ENCODE peak calls at places on chromosomes 11 and 22, in five cellular contexts. V is heart left ventricle, E is fibroblast of lung, Q is lung, M is testis. K is an unnamed sample. For H3K4me1, the result is how much of the 10 kb centered on the place peaks cover.

GRCh38 chr22:31343235-31344191 is 2.6 kb downstream of the PATZ1 start:
- DNase-seq in V (peak), E (no peak), Q (peak), M (peak), K (peak)

GRCh38 chr11:44761546-44761961 is 34.8 kb downstream of the TSPAN18 start:
- DNase-seq in V (no peak), E (no peak), Q (no peak), M (no peak), K (no peak)

GRCh38 chr22:28986366-28986765 is 75.3 kb downstream of the C22orf31 start:
- DNase-seq in V (no peak), E (peak), Q (no peak), M (no peak), K (no peak)

GRCh38 chr11:5204787-5205186 is 4.3 kb upstream of the OR51V1 start:
- DNase-seq in V (no peak), E (peak), Q (no peak), M (no peak), K (peak)

GRCh38 chr11:46181843-46182424 is 60.7 kb upstream of the PHF21A start:
- DNase-seq in V (no peak), E (no peak), Q (no peak), M (no peak), K (no peak)

GRCh38 chr11:17932472-17932871 is 80.4 kb downstream of the SERGEF start:
- DNase-seq in V (no peak), E (no peak), Q (no peak), M (no peak), K (no peak)

GRCh38 chr22:19995611-19996339 is 20.8 kb downstream of the ARVCF start:
- DNase-seq in V (peak), E (peak), Q (no peak), M (no peak), K (no peak)

GRCh38 chr22:49585695-49586243 is 241.9 kb downstream of the BRD1 start:
- DNase-seq in V (no peak), E (no peak), Q (no peak), M (no peak), K (no peak)

GRCh38 chr11:46701078-46701654 is 335 bp downstream of the ZNF408 start:
- DNase-seq in V (no peak), E (no peak), Q (no peak), M (no peak), K (peak)

GRCh38 chr22:26031641-26032040 is 137.6 kb upstream of the SEZ6L start:
- DNase-seq in V (no peak), E (no peak), Q (no peak), M (no peak), K (no peak)

GRCh38 chr11:7056828-7057513 is 31.8 kb upstream of the RBMXL2 start:
- DNase-seq in V (no peak), E (no peak), Q (no peak), M (no peak), K (no peak)

GRCh38 chr22:37546436-37547248 is 13.6 kb upstream of the CDC42EP1 start:
- DNase-seq in V (peak), E (peak), Q (no peak), M (peak), K (peak)

GRCh38 chr11:57778318-57779037 is 16.9 kb downstream of the CTNND1 start:
- DNase-seq in V (peak), E (peak), Q (peak), M (peak), K (peak)

GRCh38 chr11:12286606-12287005 is 90.8 kb upstream of the PARVA start:
- DNase-seq in V (no peak), E (no peak), Q (peak), M (no peak), K (no peak)

GRCh38 chr22:10781571-10782403 is 4746.2 kb upstream of the OR11H1 start:
- DNase-seq in V (no peak), E (no peak), Q (no peak), M (no peak), K (no peak)

GRCh38 chr22:22210375-22210774 is 34.2 kb upstream of the VPREB1 start:
- DNase-seq in V (no peak), E (peak), Q (no peak), M (no peak), K (no peak)

GRCh38 chr11:120566176-120566575 is 54.6 kb downstream of the GRIK4 start:
- DNase-seq in V (no peak), E (peak), Q (no peak), M (no peak), K (no peak)

GRCh38 chr11:37946155-37946766 is 1348.2 kb upstream of the RAG2 start:
- DNase-seq in V (no peak), E (peak), Q (no peak), M (peak), K (peak)

GRCh38 chr11:113182288-113182687 is 132.1 kb upstream of the TTC12 start:
- DNase-seq in V (no peak), E (no peak), Q (no peak), M (no peak), K (no peak)

GRCh38 chr11:7520011-7520942 is 6.5 kb downstream of the PPFIBP2 start:
- DNase-seq in V (no peak), E (no peak), Q (no peak), M (no peak), K (no peak)

GRCh38 chr11:70251583-70252285 is 18.8 kb upstream of the PPFIA1 start:
- DNase-seq in V (no peak), E (peak), Q (no peak), M (no peak), K (no peak)

GRCh38 chr11:100969008-100969407 is 160.6 kb downstream of the PGR start:
- DNase-seq in V (no peak), E (no peak), Q (no peak), M (no peak), K (no peak)

GRCh38 chr11:34976496-34976895 is 60.1 kb downstream of the PDHX start:
- DNase-seq in V (no peak), E (peak), Q (no peak), M (no peak), K (no peak)

GRCh38 chr22:23268877-23269276 is 88.6 kb downstream of the BCR start:
- DNase-seq in V (no peak), E (no peak), Q (no peak), M (no peak), K (no peak)

GRCh38 chr11:114269498-114269897 is 26.7 kb upstream of the NNMT start:
- DNase-seq in V (no peak), E (no peak), Q (no peak), M (no peak), K (no peak)

GRCh38 chr11:59283825-59284772 is 71.4 kb upstream of the MPEG1 start:
- DNase-seq in V (no peak), E (peak), Q (peak), M (peak), K (peak)

GRCh38 chr11:124538019-124538418 is 5.4 kb downstream of the OR8B12 start:
- DNase-seq in V (peak), E (peak), Q (no peak), M (no peak), K (no peak)

GRCh38 chr22:23073506-23074229 is 3.3 kb downstream of the GNAZ start:
- DNase-seq in V (peak), E (no peak), Q (no peak), M (no peak), K (no peak)

GRCh38 chr11:78916759-78917158 is 342.1 kb upstream of the NARS2 start:
- DNase-seq in V (no peak), E (no peak), Q (no peak), M (no peak), K (no peak)

GRCh38 chr22:19576460-19577421 is 52.5 kb upstream of the CLDN5 start:
- DNase-seq in V (no peak), E (peak), Q (no peak), M (no peak), K (peak)

DNA sequence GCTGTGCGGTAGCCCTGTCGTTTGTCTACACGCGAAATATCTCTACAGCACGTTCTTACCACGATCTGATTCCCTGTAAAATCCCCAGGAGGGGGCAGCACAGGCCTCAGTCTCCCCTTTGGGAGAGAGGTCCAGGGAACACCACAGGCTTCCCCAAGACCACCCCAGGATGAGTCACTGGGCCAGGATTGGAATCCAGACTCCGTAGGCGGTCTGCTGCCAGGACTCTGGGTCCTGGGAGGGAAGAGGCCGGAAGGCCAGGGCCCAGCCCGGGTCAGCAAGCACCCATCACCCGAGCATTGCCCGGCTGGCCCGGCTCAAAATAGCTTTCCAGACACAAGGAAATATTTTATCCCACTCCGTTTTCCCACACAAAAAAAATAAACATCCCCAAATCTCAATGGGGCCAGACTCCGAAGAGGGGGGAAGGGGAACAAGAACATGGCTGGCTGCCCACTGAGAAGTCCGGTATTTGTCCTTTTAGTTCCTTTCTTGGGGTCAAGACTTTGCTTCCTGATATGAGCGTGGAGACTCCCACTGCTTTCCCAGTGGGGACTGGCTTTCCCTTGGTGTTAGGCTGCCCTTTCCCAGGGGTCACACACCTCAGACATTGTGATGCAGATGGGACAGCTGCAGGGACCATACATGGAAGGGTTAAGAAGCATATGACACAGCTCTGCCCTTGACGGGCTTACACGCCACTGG is 91.3 kb downstream of the LRRC32 start:
- DNase-seq in V (peak), E (no peak), Q (no peak), M (peak), K (peak)
- TF ChIP-seq CTCF in V (peak), E (peak), Q (no peak), M (peak), K (peak)

DNA sequence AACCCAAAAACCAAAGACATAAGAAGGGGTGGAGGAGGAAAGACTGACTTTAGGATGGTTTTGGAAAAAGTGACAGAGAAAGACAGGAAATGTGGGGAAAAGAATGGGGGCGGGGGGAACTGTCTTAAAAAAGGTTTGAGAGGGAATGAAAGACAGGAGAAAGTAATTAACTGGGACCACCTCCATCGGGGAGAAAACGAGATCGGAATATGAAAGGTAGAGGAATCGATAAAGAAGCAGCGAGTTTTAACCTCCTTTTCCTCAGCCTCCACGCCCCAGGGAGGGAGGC is 522 bp downstream of the MTMR2 start:
- DNase-seq in V (no peak), E (no peak), Q (no peak), M (no peak), K (no peak)
- H3K4me1 ChIP-seq in V (under half), E (under half), Q (under half), M (under half), K (under half)

GRCh38 chr11:22208151-22208858 is 15.4 kb downstream of the ANO5 start:
- DNase-seq in V (no peak), E (no peak), Q (no peak), M (no peak), K (no peak)
- TF ChIP-seq CTCF in V (no peak), E (no peak), Q (no peak), M (no peak), K (no peak)

DNA sequence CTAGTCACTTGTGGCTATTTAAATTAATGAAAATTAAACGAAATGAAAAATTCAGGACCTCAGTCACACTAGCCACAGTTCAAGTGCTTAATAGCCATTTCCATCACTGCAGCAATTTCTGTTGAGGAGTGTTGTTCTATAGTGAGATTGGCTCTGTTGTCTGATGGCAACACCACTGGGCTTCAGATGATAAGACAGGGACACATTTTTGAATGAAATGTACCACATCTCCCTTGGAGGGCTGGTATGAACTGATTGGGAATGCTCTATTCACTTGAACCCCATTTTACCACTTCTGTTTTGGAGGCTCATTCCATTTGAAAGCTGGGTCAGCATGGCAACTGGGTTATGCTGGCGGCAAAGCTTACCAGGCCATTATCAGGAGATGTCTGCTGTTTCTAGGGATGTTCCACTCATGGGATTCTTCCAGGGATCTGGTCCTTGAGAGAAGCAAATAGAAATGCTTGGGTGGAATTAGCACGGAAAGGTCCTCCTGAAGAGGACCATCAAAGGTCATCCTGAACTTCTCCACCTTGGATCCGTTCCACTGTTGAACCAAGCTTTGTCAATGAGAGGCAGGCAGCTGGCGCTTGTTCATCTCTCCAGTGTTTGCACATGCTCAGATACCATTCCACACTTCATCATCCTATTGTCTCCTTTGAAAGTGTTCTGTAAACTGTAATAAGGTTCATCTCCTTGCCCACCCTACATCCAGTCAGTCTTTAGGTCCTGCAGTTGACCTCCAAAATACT is 7.6 kb downstream of the AMOTL1 start:
- DNase-seq in V (no peak), E (no peak), Q (no peak), M (no peak), K (no peak)
- H3K4me1 ChIP-seq in V (under half), E (under half), Q (under half), M (under half), K (under half)

DNA sequence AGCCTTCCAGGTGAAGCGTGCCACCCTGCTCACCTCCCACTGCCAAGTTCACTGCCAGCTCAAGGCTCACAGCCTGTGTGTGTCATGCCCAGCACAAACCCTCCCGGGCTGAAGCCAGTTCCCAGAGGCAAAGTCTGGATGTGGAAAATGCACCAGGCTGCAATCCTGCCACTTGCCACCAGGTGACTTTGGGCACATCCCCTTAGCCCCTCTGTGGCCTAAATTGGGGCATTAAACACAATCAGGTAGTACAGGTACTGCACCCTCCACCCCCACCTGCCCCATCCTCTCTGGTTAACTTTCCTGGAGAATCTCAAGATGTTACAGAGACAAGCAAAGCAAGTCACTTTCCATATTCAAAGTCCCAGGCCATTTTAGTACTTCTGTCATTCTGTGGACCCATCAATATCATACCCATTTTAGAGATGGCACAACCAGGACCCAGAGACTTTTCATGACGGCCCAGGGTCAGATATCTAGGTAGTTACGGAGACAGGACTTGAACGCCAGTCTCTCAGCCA is 1.8 kb upstream of the RASD2 start:
- DNase-seq in V (no peak), E (no peak), Q (no peak), M (no peak), K (peak)
- TF ChIP-seq CTCF in V (no peak), E (peak), Q (no peak), M (no peak), K (peak)

DNA sequence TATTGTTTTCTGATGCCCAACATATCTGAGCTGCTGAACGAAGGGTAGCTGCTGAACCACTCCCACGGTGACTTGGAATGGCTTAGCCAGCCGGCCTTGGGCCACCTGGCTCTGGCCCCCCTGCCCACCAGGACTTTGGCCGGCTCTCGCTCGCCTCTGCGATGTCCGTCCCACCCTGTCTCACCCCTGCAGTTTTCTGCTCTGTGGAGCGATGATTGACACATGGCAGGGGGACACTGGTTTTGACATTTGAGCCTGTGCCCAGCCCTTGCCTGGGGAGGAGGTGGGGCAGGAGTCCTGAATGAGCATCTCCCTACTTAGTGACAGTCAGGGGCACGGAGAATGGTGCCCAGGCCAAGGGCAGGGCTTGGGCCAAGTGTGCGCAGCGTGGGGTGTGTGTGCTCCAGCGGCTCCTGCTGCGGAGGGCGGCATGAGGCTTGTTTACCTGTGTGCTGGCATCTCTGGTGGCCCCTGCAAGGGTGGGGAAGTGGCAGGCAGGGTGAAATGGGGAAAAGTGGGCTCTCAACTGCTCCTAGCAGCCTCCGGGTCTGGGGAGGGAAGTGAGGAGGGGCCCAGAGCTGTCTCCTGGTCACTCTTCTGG is 15.7 kb upstream of the CDKN1C start:
- DNase-seq in V (no peak), E (no peak), Q (no peak), M (no peak), K (no peak)
- H3K4me1 ChIP-seq in V (under half), E (under half), Q (under half), M (under half), K (under half)

GRCh38 chr22:46827072-46827780 is 64.8 kb downstream of the TBC1D22A start:
- DNase-seq in V (no peak), E (no peak), Q (no peak), M (no peak), K (peak)
- TF ChIP-seq CTCF in V (no peak), E (no peak), Q (no peak), M (no peak), K (peak)

GRCh38 chr22:45295492-45295891 is 10.7 kb downstream of the UPK3A start:
- DNase-seq in V (no peak), E (no peak), Q (no peak), M (no peak), K (no peak)
- H3K4me1 ChIP-seq in V (under half), E (under half), Q (under half), M (under half), K (under half)

GRCh38 chr11:29260939-29261705 is 755.7 kb downstream of the KCNA4 start:
- DNase-seq in V (no peak), E (peak), Q (no peak), M (no peak), K (no peak)
- TF ChIP-seq CTCF in V (no peak), E (no peak), Q (no peak), M (no peak), K (no peak)